ENCODE peak calls at places on chromosomes 5 and 9, in four cellular contexts. One of them, this sample, is unnamed.

GRCh38 chr9:125462766-125463384 is 201.2 kb downstream of the GAPVD1 start:
- DNase-seq in kidney glomerular epithelial cell: peak; percentile 13
- DNase-seq in upper lobe of right lung: no peak
- DNase-seq in NCI-H146: no peak
- DNase-seq in this sample: no peak

GRCh38 chr5:95761771-95762680 is 30.9 kb downstream of the RHOBTB3 start:
- DNase-seq in kidney glomerular epithelial cell: peak; percentile 72
- DNase-seq in upper lobe of right lung: no peak
- DNase-seq in NCI-H146: no peak
- DNase-seq in this sample: no peak

GRCh38 chr9:89884356-89885083 is 279.7 kb downstream of the GADD45G start:
- DNase-seq in NCI-H146: no peak
- DNase-seq in kidney glomerular epithelial cell: no peak
- DNase-seq in upper lobe of right lung: peak; percentile 30
- DNase-seq in this sample: no peak

GRCh38 chr5:66864240-66864884 is 268.2 kb downstream of the MAST4 start:
- DNase-seq in kidney glomerular epithelial cell: peak; percentile 6
- DNase-seq in NCI-H146: peak; percentile 9
- DNase-seq in upper lobe of right lung: no peak
- DNase-seq in this sample: no peak

GRCh38 chr9:2013688-2014087 is 1.5 kb upstream of the SMARCA2 start:
- DNase-seq in kidney glomerular epithelial cell: no peak
- DNase-seq in NCI-H146: no peak
- DNase-seq in upper lobe of right lung: no peak
- DNase-seq in this sample: no peak

GRCh38 chr5:92070786-92071185 is 687.7 kb upstream of the ARRDC3 start:
- DNase-seq in kidney glomerular epithelial cell: no peak
- DNase-seq in NCI-H146: no peak
- DNase-seq in upper lobe of right lung: no peak
- DNase-seq in this sample: no peak

GRCh38 chr5:98722188-98722587 is 51.3 kb upstream of the RGMB start:
- DNase-seq in kidney glomerular epithelial cell: no peak
- DNase-seq in upper lobe of right lung: no peak
- DNase-seq in NCI-H146: no peak
- DNase-seq in this sample: no peak

GRCh38 chr9:120863833-120864232 is 13.2 kb downstream of the PHF19 start:
- DNase-seq in NCI-H146: no peak
- DNase-seq in kidney glomerular epithelial cell: no peak
- DNase-seq in upper lobe of right lung: peak; percentile 18
- DNase-seq in this sample: no peak

GRCh38 chr9:125432715-125433385 is 171.2 kb downstream of the GAPVD1 start:
- DNase-seq in upper lobe of right lung: peak; percentile 46
- DNase-seq in kidney glomerular epithelial cell: no peak
- DNase-seq in NCI-H146: no peak
- DNase-seq in this sample: no peak

GRCh38 chr9:126558051-126558665 is 55.6 kb upstream of the LMX1B start:
- DNase-seq in upper lobe of right lung: peak; percentile 77
- DNase-seq in NCI-H146: peak; percentile 20
- DNase-seq in kidney glomerular epithelial cell: peak; percentile 34
- DNase-seq in this sample: no peak

GRCh38 chr5:60958712-60959111 is 13.7 kb downstream of the NDUFAF2 start:
- DNase-seq in NCI-H146: no peak
- DNase-seq in kidney glomerular epithelial cell: no peak
- DNase-seq in upper lobe of right lung: no peak
- DNase-seq in this sample: no peak

GRCh38 chr5:39542511-39542910 is 117.7 kb upstream of the DAB2 start:
- DNase-seq in kidney glomerular epithelial cell: no peak
- DNase-seq in upper lobe of right lung: no peak
- DNase-seq in NCI-H146: no peak
- DNase-seq in this sample: no peak

GRCh38 chr5:32001284-32001683 is 172.8 kb downstream of the GOLPH3 start:
- DNase-seq in upper lobe of right lung: no peak
- DNase-seq in kidney glomerular epithelial cell: no peak
- DNase-seq in NCI-H146: no peak
- DNase-seq in this sample: no peak

GRCh38 chr5:40653221-40654022 is 26.3 kb upstream of the PTGER4 start:
- DNase-seq in upper lobe of right lung: no peak
- DNase-seq in kidney glomerular epithelial cell: no peak
- DNase-seq in NCI-H146: no peak
- DNase-seq in this sample: no peak

GRCh38 chr9:23005061-23005690 is 558.6 kb downstream of the DMRTA1 start:
- DNase-seq in upper lobe of right lung: no peak
- DNase-seq in NCI-H146: peak; percentile 93
- DNase-seq in kidney glomerular epithelial cell: no peak
- DNase-seq in this sample: no peak

GRCh38 chr5:151284392-151284967 is 19.1 kb downstream of the SLC36A3 start:
- DNase-seq in NCI-H146: no peak
- DNase-seq in upper lobe of right lung: no peak
- DNase-seq in kidney glomerular epithelial cell: no peak
- DNase-seq in this sample: no peak

GRCh38 chr9:72533322-72533721 is 11.9 kb downstream of the TMC1 start:
- DNase-seq in kidney glomerular epithelial cell: peak; percentile 75
- DNase-seq in NCI-H146: no peak
- DNase-seq in upper lobe of right lung: no peak
- DNase-seq in this sample: no peak

GRCh38 chr9:131220485-131220884 is 55.8 kb downstream of the FAM78A start:
- DNase-seq in NCI-H146: no peak
- DNase-seq in kidney glomerular epithelial cell: no peak
- DNase-seq in upper lobe of right lung: no peak
- DNase-seq in this sample: no peak

GRCh38 chr9:114614373-114614772 is 3.3 kb downstream of the TMEM268 start:
- DNase-seq in kidney glomerular epithelial cell: no peak
- DNase-seq in upper lobe of right lung: no peak
- DNase-seq in NCI-H146: no peak
- DNase-seq in this sample: no peak

GRCh38 chr9:130199605-130200004 is 27.4 kb downstream of the NCS1 start:
- DNase-seq in NCI-H146: no peak
- DNase-seq in kidney glomerular epithelial cell: no peak
- DNase-seq in upper lobe of right lung: no peak
- DNase-seq in this sample: no peak

GRCh38 chr5:114363837-114364236 is 2.0 kb downstream of the KCNN2 start:
- DNase-seq in kidney glomerular epithelial cell: no peak
- DNase-seq in NCI-H146: peak; percentile 7
- DNase-seq in upper lobe of right lung: no peak
- DNase-seq in this sample: no peak

GRCh38 chr9:69442486-69442885 is 117.5 kb downstream of the ENTREP1 start:
- DNase-seq in upper lobe of right lung: no peak
- DNase-seq in NCI-H146: no peak
- DNase-seq in kidney glomerular epithelial cell: no peak
- DNase-seq in this sample: no peak

GRCh38 chr9:94922098-94922607 is 195.7 kb downstream of the AOPEP start:
- DNase-seq in upper lobe of right lung: peak; percentile 74
- DNase-seq in NCI-H146: no peak
- DNase-seq in kidney glomerular epithelial cell: peak; percentile 93
- DNase-seq in this sample: peak; percentile 93

GRCh38 chr5:86500947-86501346 is 116.8 kb upstream of the COX7C start:
- DNase-seq in upper lobe of right lung: no peak
- DNase-seq in NCI-H146: no peak
- DNase-seq in kidney glomerular epithelial cell: no peak
- DNase-seq in this sample: peak; percentile 2

GRCh38 chr9:26129216-26129615 is 451.0 kb upstream of the TUSC1 start:
- DNase-seq in upper lobe of right lung: no peak
- DNase-seq in NCI-H146: no peak
- DNase-seq in kidney glomerular epithelial cell: no peak
- DNase-seq in this sample: no peak

GRCh38 chr5:168734657-168735344 is 155.6 kb upstream of the PANK3 start:
- DNase-seq in NCI-H146: no peak
- DNase-seq in upper lobe of right lung: no peak
- DNase-seq in kidney glomerular epithelial cell: no peak
- DNase-seq in this sample: no peak

GRCh38 chr9:121292051-121292450 is 24.1 kb downstream of the GSN start:
- DNase-seq in kidney glomerular epithelial cell: no peak
- DNase-seq in NCI-H146: no peak
- DNase-seq in upper lobe of right lung: no peak
- DNase-seq in this sample: no peak

GRCh38 chr5:7856855-7857254 is 5.9 kb upstream of the CFAP90 start:
- DNase-seq in upper lobe of right lung: no peak
- DNase-seq in kidney glomerular epithelial cell: peak; percentile 75
- DNase-seq in NCI-H146: peak; percentile 11
- DNase-seq in this sample: no peak

GRCh38 chr5:138466900-138467710 is 1.8 kb downstream of the EGR1 start:
- DNase-seq in kidney glomerular epithelial cell: no peak
- DNase-seq in NCI-H146: no peak
- DNase-seq in upper lobe of right lung: peak; percentile 68
- DNase-seq in this sample: no peak

GRCh38 chr5:177094224-177095087 is 7.7 kb downstream of the FGFR4 start:
- DNase-seq in upper lobe of right lung: peak; percentile 78
- DNase-seq in kidney glomerular epithelial cell: no peak
- DNase-seq in NCI-H146: peak; percentile 19
- DNase-seq in this sample: no peak

GRCh38 chr9:131140112-131140511 is 14.7 kb downstream of the NUP214 start:
- DNase-seq in NCI-H146: no peak
- DNase-seq in kidney glomerular epithelial cell: no peak
- DNase-seq in upper lobe of right lung: no peak
- DNase-seq in this sample: no peak

GRCh38 chr5:96431376-96432244 is 1.4 kb downstream of the PCSK1 start:
- DNase-seq in NCI-H146: peak; percentile 36
- DNase-seq in kidney glomerular epithelial cell: no peak
- DNase-seq in upper lobe of right lung: no peak
- DNase-seq in this sample: no peak